ENCODE peak calls at places on chromosomes 3 and 15, in four cellular contexts. C is brain microvascular endothelial cell; P is lung; R is activated naive CD4-positive, alpha-beta T cell treated with Interleukin-2 at 50 U/mL for 16 hours. O is an unnamed sample.

GRCh38 chr3:105594219-105594618 is 227.5 kb downstream of the ALCAM start:
- DNase-seq in C (peak; percentile 21), R (no peak), P (no peak), O (no peak)

GRCh38 chr3:129311054-129311902 is 32.6 kb downstream of the HMCES start:
- DNase-seq in R (no peak), P (no peak), C (no peak), O (no peak)

GRCh38 chr15:64651573-64652260 is 123.7 kb downstream of the RBPMS2 start:
- DNase-seq in R (peak; percentile 38), C (no peak), P (no peak), O (no peak)

GRCh38 chr3:12979947-12980487 is 93.2 kb downstream of the IQSEC1 start:
- DNase-seq in P (no peak), R (no peak), C (no peak), O (no peak)

GRCh38 chr3:66039590-66039887 is 821 bp upstream of the MAGI1 start:
- DNase-seq in R (no peak), C (peak; percentile 28), P (no peak), O (no peak)

GRCh38 chr3:167453815-167454214 is 20.0 kb downstream of the SERPINI2 start:
- DNase-seq in P (no peak), R (no peak), C (no peak), O (no peak)

GRCh38 chr3:29757054-29757777 is 476.3 kb downstream of the RBMS3 start:
- DNase-seq in C (no peak), P (no peak), R (no peak), O (no peak)

GRCh38 chr3:127785711-127786265 is 36.5 kb downstream of the MGLL start:
- DNase-seq in C (no peak), R (no peak), P (no peak), O (no peak)

GRCh38 chr3:78337801-78338211 is 1297.9 kb downstream of the ROBO2 start:
- DNase-seq in P (no peak), C (no peak), R (no peak), O (no peak)

GRCh38 chr3:55014081-55014480 is 86.2 kb upstream of the LRTM1 start:
- DNase-seq in R (no peak), P (no peak), C (no peak), O (no peak)

GRCh38 chr3:84958495-84959469 is at the start of gene CADM2:
- DNase-seq in P (peak; percentile 87), R (peak; percentile 64), C (peak; percentile 84), O (peak; percentile 97)

GRCh38 chr3:144039661-144040060 is 68.0 kb downstream of the DIPK2A start:
- DNase-seq in P (no peak), C (no peak), R (no peak), O (no peak)

GRCh38 chr3:16427309-16427965 is 86.1 kb downstream of the RFTN1 start:
- DNase-seq in P (peak; percentile 51), C (peak; percentile 86), R (no peak), O (no peak)

GRCh38 chr15:83998486-83998885 is 237.1 kb upstream of the GOLGA6L4 start:
- DNase-seq in R (no peak), P (no peak), C (no peak), O (no peak)

GRCh38 chr3:33331414-33331813 is 54.2 kb downstream of the FBXL2 start:
- DNase-seq in R (no peak), C (no peak), P (no peak), O (no peak)

GRCh38 chr3:192060160-192060783 is 599.3 kb downstream of the PYDC2 start:
- DNase-seq in R (no peak), C (no peak), P (no peak), O (no peak)